ENCODE peak calls at places on chromosomes 12 and 14, in six cellular contexts. One of them, this sample, is unnamed.
A peak's percentile ranks its signal among the peaks of the same experiment; 100 is the strongest.

GRCh38 chr12:116539361-116539771 is 19.8 kb upstream of the MAP1LC3B2 start:
- DNase-seq in prostate gland: peak; percentile 37
- DNase-seq in body of pancreas: no peak
- DNase-seq in right atrium auricular region: no peak
- DNase-seq in left ventricle myocardium inferior: no peak
- DNase-seq in psoas muscle: no peak
- DNase-seq in this sample: no peak

GRCh38 chr14:32225378-32225920 is 22.4 kb upstream of the RNU6-8 start:
- DNase-seq in left ventricle myocardium inferior: no peak
- DNase-seq in psoas muscle: no peak
- DNase-seq in prostate gland: no peak
- DNase-seq in right atrium auricular region: no peak
- DNase-seq in body of pancreas: no peak
- DNase-seq in this sample: no peak

GRCh38 chr12:49346659-49347306 is at the start of gene DNAJC22:
- DNase-seq in psoas muscle: no peak
- DNase-seq in prostate gland: no peak
- DNase-seq in right atrium auricular region: no peak
- DNase-seq in left ventricle myocardium inferior: no peak
- DNase-seq in body of pancreas: no peak
- DNase-seq in this sample: peak; percentile 74

GRCh38 chr14:53952533-53952932 is 4.1 kb downstream of the BMP4 start:
- DNase-seq in right atrium auricular region: no peak
- DNase-seq in psoas muscle: no peak
- DNase-seq in prostate gland: no peak
- DNase-seq in left ventricle myocardium inferior: no peak
- DNase-seq in body of pancreas: no peak
- DNase-seq in this sample: no peak

GRCh38 chr14:80202888-80203562 is 8.3 kb downstream of the DIO2 start:
- DNase-seq in psoas muscle: no peak
- DNase-seq in left ventricle myocardium inferior: no peak
- DNase-seq in prostate gland: no peak
- DNase-seq in right atrium auricular region: no peak
- DNase-seq in body of pancreas: no peak
- DNase-seq in this sample: peak; percentile 14

GRCh38 chr14:76778546-76779215 is 17.4 kb downstream of the VASH1 start:
- DNase-seq in left ventricle myocardium inferior: no peak
- DNase-seq in psoas muscle: no peak
- DNase-seq in body of pancreas: no peak
- DNase-seq in right atrium auricular region: peak; percentile 57
- DNase-seq in prostate gland: no peak
- DNase-seq in this sample: no peak

GRCh38 chr12:99223554-99223953 is 424.0 kb upstream of the GARIN6 start:
- DNase-seq in left ventricle myocardium inferior: no peak
- DNase-seq in body of pancreas: no peak
- DNase-seq in psoas muscle: no peak
- DNase-seq in prostate gland: no peak
- DNase-seq in right atrium auricular region: no peak
- DNase-seq in this sample: no peak

GRCh38 chr12:80509781-80510556 is 65.9 kb downstream of the PTPRQ start:
- DNase-seq in body of pancreas: no peak
- DNase-seq in prostate gland: no peak
- DNase-seq in left ventricle myocardium inferior: no peak
- DNase-seq in right atrium auricular region: no peak
- DNase-seq in psoas muscle: no peak
- DNase-seq in this sample: no peak

GRCh38 chr12:108854453-108855283 is 2.7 kb downstream of the SSH1 start:
- DNase-seq in body of pancreas: peak; percentile 39
- DNase-seq in psoas muscle: peak; percentile 65
- DNase-seq in right atrium auricular region: peak; percentile 87
- DNase-seq in prostate gland: no peak
- DNase-seq in left ventricle myocardium inferior: no peak
- DNase-seq in this sample: peak; percentile 57

GRCh38 chr14:63237791-63238190 is 33.5 kb downstream of the RHOJ start:
- DNase-seq in right atrium auricular region: no peak
- DNase-seq in left ventricle myocardium inferior: no peak
- DNase-seq in psoas muscle: no peak
- DNase-seq in body of pancreas: no peak
- DNase-seq in prostate gland: no peak
- DNase-seq in this sample: no peak

GRCh38 chr12:50058743-50059312 is 1.4 kb downstream of the ASIC1 start:
- DNase-seq in body of pancreas: no peak
- DNase-seq in prostate gland: no peak
- DNase-seq in psoas muscle: no peak
- DNase-seq in left ventricle myocardium inferior: no peak
- DNase-seq in right atrium auricular region: no peak
- DNase-seq in this sample: no peak

GRCh38 chr12:131836193-131836592 is 8.0 kb downstream of the MMP17 start:
- DNase-seq in body of pancreas: no peak
- DNase-seq in left ventricle myocardium inferior: no peak
- DNase-seq in prostate gland: no peak
- DNase-seq in psoas muscle: no peak
- DNase-seq in right atrium auricular region: no peak
- DNase-seq in this sample: no peak

GRCh38 chr12:51415931-51416330 is 8.7 kb upstream of the SLC4A8 start:
- DNase-seq in right atrium auricular region: no peak
- DNase-seq in body of pancreas: no peak
- DNase-seq in psoas muscle: no peak
- DNase-seq in left ventricle myocardium inferior: no peak
- DNase-seq in prostate gland: no peak
- DNase-seq in this sample: no peak

GRCh38 chr14:91303091-91303923 is 58.8 kb upstream of the GPR68 start:
- DNase-seq in left ventricle myocardium inferior: peak; percentile 57
- DNase-seq in right atrium auricular region: no peak
- DNase-seq in psoas muscle: peak; percentile 35
- DNase-seq in body of pancreas: peak; percentile 22
- DNase-seq in prostate gland: no peak
- DNase-seq in this sample: peak; percentile 91

GRCh38 chr14:100735271-100735670 is 8.6 kb downstream of the DLK1 start:
- DNase-seq in prostate gland: no peak
- DNase-seq in body of pancreas: no peak
- DNase-seq in left ventricle myocardium inferior: no peak
- DNase-seq in right atrium auricular region: no peak
- DNase-seq in psoas muscle: no peak
- DNase-seq in this sample: no peak

GRCh38 chr14:22980672-22981089 is 1.7 kb downstream of the AJUBA start:
- DNase-seq in psoas muscle: peak; percentile 21
- DNase-seq in prostate gland: peak; percentile 60
- DNase-seq in right atrium auricular region: no peak
- DNase-seq in body of pancreas: peak; percentile 64
- DNase-seq in left ventricle myocardium inferior: peak; percentile 29
- DNase-seq in this sample: no peak

GRCh38 chr12:95336387-95337067 is 118.9 kb downstream of the VEZT start:
- DNase-seq in psoas muscle: peak; percentile 41
- DNase-seq in left ventricle myocardium inferior: peak; percentile 49
- DNase-seq in prostate gland: peak; percentile 84
- DNase-seq in right atrium auricular region: peak; percentile 77
- DNase-seq in body of pancreas: peak; percentile 87
- DNase-seq in this sample: no peak

GRCh38 chr12:101490286-101490920 is 15.3 kb downstream of the SPIC start:
- DNase-seq in body of pancreas: peak; percentile 59
- DNase-seq in left ventricle myocardium inferior: no peak
- DNase-seq in right atrium auricular region: no peak
- DNase-seq in prostate gland: peak; percentile 36
- DNase-seq in psoas muscle: no peak
- DNase-seq in this sample: peak; percentile 47
- TF ChIP-seq CTCF in body of pancreas: peak; percentile 33
- TF ChIP-seq CTCF in left ventricle myocardium inferior: peak; percentile 60
- TF ChIP-seq CTCF in right atrium auricular region: peak; percentile 60
- TF ChIP-seq CTCF in prostate gland: peak; percentile 60
- TF ChIP-seq CTCF in psoas muscle: peak; percentile 70
- TF ChIP-seq CTCF in this sample: peak; percentile 57

GRCh38 chr14:99426265-99426664 is 54.4 kb downstream of the SETD3 start:
- DNase-seq in left ventricle myocardium inferior: no peak
- DNase-seq in right atrium auricular region: no peak
- DNase-seq in body of pancreas: no peak
- DNase-seq in psoas muscle: no peak
- DNase-seq in prostate gland: no peak
- DNase-seq in this sample: no peak

GRCh38 chr14:99432491-99432890 is 48.2 kb downstream of the SETD3 start:
- DNase-seq in right atrium auricular region: no peak
- DNase-seq in body of pancreas: no peak
- DNase-seq in prostate gland: no peak
- DNase-seq in left ventricle myocardium inferior: no peak
- DNase-seq in psoas muscle: no peak
- DNase-seq in this sample: no peak

GRCh38 chr14:99427632-99428315 is 52.9 kb downstream of the SETD3 start:
- DNase-seq in prostate gland: no peak
- DNase-seq in right atrium auricular region: no peak
- DNase-seq in psoas muscle: no peak
- DNase-seq in body of pancreas: no peak
- DNase-seq in left ventricle myocardium inferior: no peak
- DNase-seq in this sample: no peak

GRCh38 chr14:99426796-99427346 is 53.8 kb downstream of the SETD3 start:
- DNase-seq in prostate gland: no peak
- DNase-seq in psoas muscle: no peak
- DNase-seq in left ventricle myocardium inferior: no peak
- DNase-seq in body of pancreas: no peak
- DNase-seq in right atrium auricular region: no peak
- DNase-seq in this sample: no peak

DNA sequence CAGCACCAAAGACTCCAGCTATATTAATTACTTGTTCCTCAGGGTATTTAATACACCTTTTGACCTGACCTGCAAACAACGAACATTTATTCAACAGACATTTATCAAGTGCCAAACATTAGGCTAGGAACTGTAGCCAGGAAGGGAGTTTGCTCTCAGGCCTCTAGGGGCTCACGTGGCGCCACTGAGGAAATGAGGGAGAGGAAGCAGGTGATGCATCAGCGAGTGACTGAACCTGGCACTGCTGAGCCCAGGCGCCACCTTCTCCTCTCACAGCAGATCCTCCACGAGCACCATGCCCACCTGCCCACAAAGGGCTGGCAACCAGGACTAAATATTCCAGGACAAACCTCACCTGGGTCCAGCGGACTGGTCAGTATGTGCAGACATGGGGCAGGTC is 50.2 kb downstream of the SETD3 start:
- DNase-seq in left ventricle myocardium inferior: no peak
- DNase-seq in psoas muscle: no peak
- DNase-seq in body of pancreas: peak; percentile 66
- DNase-seq in right atrium auricular region: no peak
- DNase-seq in prostate gland: no peak
- DNase-seq in this sample: no peak
- TF ChIP-seq CTCF in left ventricle myocardium inferior: peak; percentile 53
- TF ChIP-seq CTCF in psoas muscle: no peak
- TF ChIP-seq CTCF in body of pancreas: peak; percentile 45
- TF ChIP-seq CTCF in right atrium auricular region: peak; percentile 37
- TF ChIP-seq CTCF in prostate gland: no peak
- TF ChIP-seq CTCF in this sample: peak; percentile 28

GRCh38 chr12:112091563-112091962 is 17.0 kb downstream of the NAA25 start:
- DNase-seq in body of pancreas: no peak
- DNase-seq in right atrium auricular region: no peak
- DNase-seq in prostate gland: no peak
- DNase-seq in left ventricle myocardium inferior: no peak
- DNase-seq in psoas muscle: no peak
- DNase-seq in this sample: no peak

GRCh38 chr12:112087851-112088250 is 20.7 kb downstream of the NAA25 start:
- DNase-seq in prostate gland: no peak
- DNase-seq in body of pancreas: no peak
- DNase-seq in left ventricle myocardium inferior: no peak
- DNase-seq in psoas muscle: no peak
- DNase-seq in right atrium auricular region: no peak
- DNase-seq in this sample: no peak

DNA sequence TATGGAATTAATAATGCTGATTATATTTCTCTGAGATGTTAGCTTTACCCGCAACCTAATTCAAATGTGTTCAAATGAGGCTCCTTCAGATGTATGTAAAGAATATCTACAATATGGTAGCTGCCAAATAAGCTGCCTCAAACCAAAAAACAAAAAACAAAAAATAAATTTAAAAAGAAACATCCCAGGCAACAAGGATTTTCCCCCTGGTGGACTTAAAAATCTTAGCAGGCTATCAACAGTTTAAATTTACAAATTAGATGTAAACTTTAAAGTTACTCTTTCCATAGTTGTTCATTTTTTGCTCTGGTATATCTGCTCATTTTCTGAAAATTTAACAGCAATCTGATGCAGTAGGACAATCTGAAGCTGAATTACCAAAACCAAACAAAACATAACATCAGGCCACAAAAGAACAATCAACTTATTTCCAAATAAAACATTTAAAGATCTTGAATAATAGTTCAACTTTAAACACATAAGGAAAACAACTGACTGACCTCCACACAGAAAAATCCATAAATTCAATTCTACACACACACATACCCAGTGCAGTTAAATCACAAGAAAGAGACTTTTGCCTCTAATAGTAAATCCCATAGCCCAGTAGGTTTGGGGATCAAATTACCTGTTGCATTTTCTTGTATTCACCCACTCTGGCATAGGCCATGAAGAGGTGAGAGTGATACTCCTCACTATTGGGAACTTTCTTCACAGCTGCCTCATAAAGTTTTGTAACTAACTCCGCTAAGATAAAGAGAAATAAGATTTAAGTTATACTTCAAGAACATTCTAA is 21.3 kb downstream of the NAA25 start:
- DNase-seq in prostate gland: no peak
- DNase-seq in body of pancreas: no peak
- DNase-seq in psoas muscle: no peak
- DNase-seq in right atrium auricular region: no peak
- DNase-seq in left ventricle myocardium inferior: no peak
- DNase-seq in this sample: no peak
- TF ChIP-seq CTCF in prostate gland: no peak
- TF ChIP-seq CTCF in body of pancreas: no peak
- TF ChIP-seq CTCF in psoas muscle: no peak
- TF ChIP-seq CTCF in right atrium auricular region: no peak
- TF ChIP-seq CTCF in left ventricle myocardium inferior: no peak
- TF ChIP-seq CTCF in this sample: no peak

DNA sequence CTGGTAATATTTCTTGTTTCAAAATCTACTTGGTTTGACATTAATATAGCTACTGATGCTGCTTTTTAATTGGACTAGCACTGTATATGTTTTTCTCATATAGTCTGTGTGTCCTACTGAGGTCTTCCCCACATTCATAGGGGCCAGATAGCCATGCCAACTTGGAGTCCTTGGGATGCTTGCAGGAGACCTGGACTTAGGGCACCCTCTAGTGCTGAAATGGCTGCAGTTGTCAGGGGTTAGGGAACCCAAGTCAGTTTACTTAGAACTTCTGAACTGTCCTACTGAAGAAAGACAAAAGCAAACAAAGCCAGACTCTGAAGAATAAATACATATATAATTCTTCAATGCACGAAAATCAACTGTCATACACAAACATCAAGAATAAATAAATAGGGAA is 279.9 kb upstream of the SYT1 start:
- DNase-seq in left ventricle myocardium inferior: no peak
- DNase-seq in prostate gland: no peak
- DNase-seq in psoas muscle: no peak
- DNase-seq in right atrium auricular region: no peak
- DNase-seq in body of pancreas: no peak
- DNase-seq in this sample: no peak
- TF ChIP-seq CTCF in left ventricle myocardium inferior: no peak
- TF ChIP-seq CTCF in prostate gland: no peak
- TF ChIP-seq CTCF in psoas muscle: no peak
- TF ChIP-seq CTCF in right atrium auricular region: no peak
- TF ChIP-seq CTCF in body of pancreas: no peak
- TF ChIP-seq CTCF in this sample: peak; percentile 19

This sample was measured in GM13977.